ENCODE peak calls at places on chromosome 6, in eight cellular contexts. Q, Y, R, B, T, D, G and O are unnamed samples.
A peak's percentile ranks its signal among the peaks of the same experiment; 100 is the strongest.

GRCh38 chr6:84434550-84434949 is 207.1 kb upstream of the CEP162 start:
- DNase-seq in Q (no peak), Y (no peak), R (no peak), B (no peak), T (no peak), D (no peak), G (no peak), O (no peak)

GRCh38 chr6:135087403-135087802 is 32.8 kb upstream of the HBS1L start:
- DNase-seq in Q (no peak), Y (no peak), R (no peak), B (no peak), T (no peak), D (no peak), G (no peak), O (no peak)

GRCh38 chr6:40997256-40997957 is 41.6 kb downstream of the UNC5CL start:
- DNase-seq in Q (peak; percentile 85), Y (peak; percentile 34), R (peak; percentile 56), B (peak; percentile 43), T (peak; percentile 82), D (peak; percentile 32), G (peak; percentile 32), O (no peak)

GRCh38 chr6:81988446-81988845 is 236.0 kb upstream of the TENT5A start:
- DNase-seq in Q (no peak), Y (no peak), R (no peak), B (no peak), T (no peak), D (no peak), G (no peak), O (no peak)

GRCh38 chr6:44049989-44050871 is 77.0 kb downstream of the MRPL14 start:
- DNase-seq in Q (no peak), Y (no peak), R (no peak), B (no peak), T (no peak), D (no peak), G (no peak), O (no peak)

GRCh38 chr6:101544286-101544685 is 150.8 kb downstream of the GRIK2 start:
- DNase-seq in Q (no peak), Y (no peak), R (no peak), B (no peak), T (no peak), D (no peak), G (no peak), O (no peak)

GRCh38 chr6:169046483-169047192 is 207.0 kb downstream of the THBS2 start:
- DNase-seq in Q (no peak), Y (no peak), R (no peak), B (no peak), T (no peak), D (peak; percentile 72), G (no peak), O (no peak)

GRCh38 chr6:135936606-135937005 is 85.1 kb downstream of the PDE7B start:
- DNase-seq in Q (no peak), Y (no peak), R (no peak), B (no peak), T (no peak), D (peak; percentile 29), G (no peak), O (no peak)

GRCh38 chr6:105603779-105604592 is 201.1 kb upstream of the PREP start:
- DNase-seq in Q (no peak), Y (peak; percentile 14), R (no peak), B (no peak), T (no peak), D (peak; percentile 29), G (no peak), O (no peak)

GRCh38 chr6:158047120-158047518 is 65.5 kb downstream of the SYNJ2 start:
- DNase-seq in Q (no peak), Y (peak; percentile 61), R (no peak), B (peak; percentile 56), T (no peak), D (peak; percentile 88), G (no peak), O (peak; percentile 36)

GRCh38 chr6:134103004-134103403 is 50.6 kb upstream of the SLC2A12 start:
- DNase-seq in Q (no peak), Y (no peak), R (no peak), B (no peak), T (no peak), D (no peak), G (no peak), O (no peak)

GRCh38 chr6:37618916-37619605 is 78.6 kb downstream of the MDGA1 start:
- DNase-seq in Q (peak; percentile 39), Y (no peak), R (no peak), B (no peak), T (peak; percentile 24), D (no peak), G (no peak), O (no peak)

GRCh38 chr6:15268130-15268908 is 22.4 kb downstream of the JARID2 start:
- DNase-seq in Q (peak; percentile 45), Y (no peak), R (no peak), B (no peak), T (no peak), D (no peak), G (no peak), O (no peak)

GRCh38 chr6:33827546-33828451 is 24.0 kb upstream of the MLN start:
- DNase-seq in Q (no peak), Y (peak; percentile 28), R (no peak), B (peak; percentile 54), T (no peak), D (no peak), G (no peak), O (no peak)

GRCh38 chr6:3139090-3139903 is 18.0 kb downstream of the TUBB2A start:
- DNase-seq in Q (no peak), Y (peak; percentile 85), R (peak; percentile 77), B (peak; percentile 95), T (no peak), D (peak; percentile 44), G (peak; percentile 60), O (no peak)

DNA sequence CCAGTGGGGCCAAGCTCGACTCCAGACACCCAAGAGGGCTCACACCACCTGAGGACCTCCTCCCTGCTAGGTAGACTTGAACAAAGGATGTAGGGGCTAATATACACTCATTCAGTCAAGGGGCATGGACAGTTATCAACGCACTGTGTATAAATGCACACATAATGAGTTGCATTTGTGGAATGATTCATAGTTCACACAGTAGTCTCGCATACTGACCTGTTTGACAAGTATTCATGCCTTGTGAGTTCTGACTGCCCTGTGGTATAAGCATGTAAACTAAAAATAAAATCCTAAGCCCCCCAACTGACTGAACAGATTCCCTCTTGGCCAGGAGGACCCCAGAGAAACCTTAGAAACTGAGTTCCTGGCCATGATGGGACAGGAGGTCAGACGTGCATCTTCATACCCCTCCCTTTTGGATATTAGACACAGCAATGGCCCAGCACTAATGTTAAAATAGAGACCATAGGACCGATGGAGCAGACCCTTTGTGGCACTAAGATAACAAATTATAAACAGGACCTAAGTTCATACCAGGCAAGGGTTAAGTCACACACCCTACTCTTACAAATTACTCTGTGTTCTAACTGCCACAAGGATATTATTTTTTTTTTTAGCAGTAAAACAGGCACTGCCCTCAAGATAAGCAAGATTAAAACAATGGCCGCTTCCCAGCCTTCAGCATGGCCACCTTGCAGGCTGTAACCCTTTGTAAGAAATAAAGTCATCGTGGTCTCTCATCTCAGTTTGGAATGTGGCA is 124.4 kb downstream of the TTLL2 start:
- DNase-seq in Q (no peak), Y (no peak), R (no peak), B (peak; percentile 62), T (no peak), D (no peak), G (no peak), O (no peak)
- H3K9me3 ChIP-seq in Q (no peaks in the 10 kb centered on the region), Y (no peaks in the 10 kb centered on the region), R (no peaks in the 10 kb centered on the region), B (no peaks in the 10 kb centered on the region), T (peaks cover 5% of the 10 kb centered on the region), D (no peaks in the 10 kb centered on the region), G (no peaks in the 10 kb centered on the region), O (no peaks in the 10 kb centered on the region)

GRCh38 chr6:46993846-46994245 is 48.3 kb downstream of the ADGRF1 start:
- DNase-seq in Q (no peak), Y (no peak), R (no peak), B (no peak), T (no peak), D (no peak), G (no peak), O (no peak)

GRCh38 chr6:46990031-46990644 is 52.0 kb downstream of the ADGRF1 start:
- DNase-seq in Q (no peak), Y (no peak), R (no peak), B (peak; percentile 20), T (no peak), D (no peak), G (no peak), O (no peak)

GRCh38 chr6:46994933-46995332 is 47.2 kb downstream of the ADGRF1 start:
- DNase-seq in Q (no peak), Y (no peak), R (no peak), B (no peak), T (no peak), D (no peak), G (no peak), O (no peak)

GRCh38 chr6:46985943-46986342 is 56.2 kb downstream of the ADGRF1 start:
- DNase-seq in Q (no peak), Y (no peak), R (no peak), B (no peak), T (no peak), D (no peak), G (no peak), O (no peak)

GRCh38 chr6:46989384-46989783 is 52.7 kb downstream of the ADGRF1 start:
- DNase-seq in Q (no peak), Y (no peak), R (no peak), B (peak; percentile 78), T (no peak), D (peak; percentile 29), G (no peak), O (no peak)
- H3K4me3 ChIP-seq in Q (no peak overlapping the region), Y (no peak overlapping the region), R (no peak overlapping the region), B (no peak overlapping the region), T (no peak overlapping the region), D (no peak overlapping the region), G (no peak overlapping the region), O (no peak overlapping the region)

DNA sequence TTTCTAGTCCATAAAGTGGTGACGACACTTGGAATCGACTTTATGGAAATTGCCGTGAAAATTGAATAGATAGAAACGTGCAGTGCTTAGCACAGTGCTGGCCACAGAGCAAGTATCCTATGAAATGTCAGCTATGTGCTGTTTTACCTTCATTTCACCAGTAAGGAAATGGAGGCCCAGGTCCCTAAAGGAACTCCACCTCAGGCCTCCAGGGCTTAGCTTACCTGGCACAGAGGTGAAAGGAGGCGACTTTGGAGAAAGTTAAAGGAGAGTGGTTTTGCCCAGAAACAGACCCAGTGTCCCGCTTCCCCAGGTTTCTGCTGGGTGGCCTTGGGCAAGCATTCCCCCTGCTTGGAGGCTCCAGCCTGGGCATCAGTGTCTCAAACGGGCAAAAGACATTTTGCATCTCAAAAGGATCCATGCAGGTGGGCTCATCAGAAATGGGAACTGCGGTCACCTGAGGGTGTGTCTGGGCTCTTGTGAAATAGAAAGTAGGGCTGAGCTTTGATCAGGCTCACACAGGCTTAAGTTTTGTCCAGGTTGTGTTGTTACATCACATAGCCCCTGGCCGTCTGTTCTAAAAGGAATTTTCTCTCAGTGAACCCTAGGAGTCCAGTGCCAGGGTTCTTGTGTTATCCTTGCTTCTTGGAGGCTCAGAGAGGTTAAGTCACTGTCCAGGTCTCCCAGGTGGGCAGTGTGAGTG is 6.8 kb upstream of the TULP1 start:
- DNase-seq in Q (no peak), Y (no peak), R (no peak), B (no peak), T (no peak), D (no peak), G (no peak), O (no peak)
- H3K4me1 ChIP-seq in Q (peaks cover 11% of the 10 kb centered on the region), Y (no peaks in the 10 kb centered on the region), R (no peaks in the 10 kb centered on the region), B (no peaks in the 10 kb centered on the region), T (peaks cover 5% of the 10 kb centered on the region), D (peaks cover 4% of the 10 kb centered on the region), G (no peaks in the 10 kb centered on the region), O (peaks cover 27% of the 10 kb centered on the region)

DNA sequence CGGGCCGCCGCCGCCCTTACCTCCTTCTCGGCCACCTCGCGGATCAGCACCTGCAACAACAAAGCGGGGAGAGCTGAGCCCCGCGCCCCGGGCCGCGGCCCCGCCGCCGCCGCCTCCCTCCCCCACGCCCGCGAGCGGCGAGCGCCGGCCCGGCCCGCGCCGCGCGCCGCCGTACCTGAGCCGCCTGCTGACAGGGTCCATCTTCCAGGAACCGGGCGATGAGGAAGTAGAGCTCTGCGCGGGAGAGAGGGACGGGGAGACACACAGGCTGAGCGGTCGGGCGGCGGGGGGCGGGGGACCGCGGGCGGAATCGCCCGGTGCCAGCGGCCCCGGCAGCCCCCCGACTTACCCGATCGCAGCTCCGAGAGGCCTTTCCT is 386 bp downstream of the PHIP start:
- DNase-seq in Q (no peak), Y (no peak), R (peak; percentile 57), B (no peak), T (no peak), D (no peak), G (peak; percentile 57), O (peak; percentile 48)
- H3K9me3 ChIP-seq in Q (no peaks in the 10 kb centered on the region), Y (no peaks in the 10 kb centered on the region), R (no peaks in the 10 kb centered on the region), B (no peaks in the 10 kb centered on the region), T (peaks cover 30% of the 10 kb centered on the region), D (no peaks in the 10 kb centered on the region), G (no peaks in the 10 kb centered on the region), O (no peaks in the 10 kb centered on the region)